ENCODE peak calls at places on chromosomes 11 and 22, in five cellular contexts. L is HepG2, Y is K562, T is HCT116, X is GM12878. P is an unnamed sample.

GRCh38 chr22:35552186-35552842 is 11.7 kb downstream of the RASD2 start:
- DNase-seq in Y (peak; percentile 92), L (peak; percentile 23), X (no peak), T (peak; percentile 42), P (peak; percentile 87)

GRCh38 chr11:92897487-92897886 is 72.0 kb upstream of the MTNR1B start:
- DNase-seq in T (no peak), L (no peak), X (no peak), Y (no peak), P (no peak)

GRCh38 chr11:2234963-2235362 is 35.4 kb downstream of the ASCL2 start:
- DNase-seq in X (no peak), T (no peak), L (no peak), Y (peak; percentile 3), P (no peak)

GRCh38 chr11:77126861-77127673 is 979 bp upstream of the MYO7A start:
- DNase-seq in T (no peak), X (no peak), Y (peak; percentile 85), L (no peak), P (peak; percentile 89)

GRCh38 chr11:119764108-119764874 is 35.3 kb upstream of the NECTIN1 start:
- DNase-seq in X (no peak), Y (no peak), T (no peak), L (no peak), P (no peak)

GRCh38 chr11:111520565-111520964 is 6.0 kb downstream of the HOATZ start:
- DNase-seq in Y (no peak), X (no peak), T (no peak), L (no peak), P (no peak)

GRCh38 chr11:65611028-65611757 is 2.8 kb downstream of the MAP3K11 start:
- DNase-seq in L (no peak), T (no peak), Y (no peak), X (no peak), P (no peak)

GRCh38 chr22:19772673-19773469 is 12.3 kb downstream of the TBX1 start:
- DNase-seq in T (no peak), X (peak; percentile 61), L (no peak), Y (peak; percentile 69), P (no peak)

GRCh38 chr22:46549565-46549840 is 12.1 kb upstream of the CELSR1 start:
- DNase-seq in Y (no peak), T (no peak), X (no peak), L (no peak), P (no peak)

GRCh38 chr22:23147632-23148387 is 2.5 kb downstream of the RAB36 start:
- DNase-seq in Y (no peak), L (peak; percentile 21), T (no peak), X (no peak), P (no peak)

GRCh38 chr11:72521672-72522071 is 87.3 kb upstream of the CLPB start:
- DNase-seq in Y (no peak), X (no peak), T (no peak), L (no peak), P (no peak)

GRCh38 chr11:64124147-64124546 is 41.8 kb downstream of the MACROD1 start:
- DNase-seq in Y (no peak), X (no peak), T (no peak), L (no peak), P (peak; percentile 82)

GRCh38 chr11:123164732-123165450 is 30.2 kb downstream of the CLMP start:
- DNase-seq in T (no peak), Y (no peak), X (no peak), L (no peak), P (no peak)

GRCh38 chr11:7046474-7046873 is 26.2 kb downstream of the NLRP14 start:
- DNase-seq in X (no peak), L (no peak), T (no peak), Y (no peak), P (no peak)

GRCh38 chr11:120179071-120179672 is 31.7 kb upstream of the OAF start:
- DNase-seq in X (no peak), T (no peak), Y (no peak), L (no peak), P (no peak)

GRCh38 chr11:75524576-75525432 is 937 bp downstream of the GDPD5 start:
- DNase-seq in Y (peak; percentile 33), L (no peak), T (no peak), X (no peak), P (peak; percentile 66)

GRCh38 chr11:73308963-73309960 is 1.2 kb downstream of the ARHGEF17 start:
- DNase-seq in Y (peak; percentile 35), L (peak; percentile 92), X (no peak), T (peak; percentile 55), P (no peak)

GRCh38 chr11:77668760-77669159 is 31.2 kb upstream of the CLNS1A start:
- DNase-seq in X (no peak), L (no peak), Y (no peak), T (no peak), P (no peak)

GRCh38 chr11:64341851-64342791 is 2.1 kb downstream of the CCDC88B start:
- DNase-seq in X (no peak), T (peak; percentile 80), Y (peak; percentile 97), L (peak; percentile 63), P (peak; percentile 56)

GRCh38 chr11:87740513-87740912 is 434.7 kb downstream of the RAB38 start:
- DNase-seq in T (no peak), Y (no peak), X (no peak), L (no peak), P (no peak)

GRCh38 chr11:64591257-64592233 is 525 bp downstream of the SLC22A12 start:
- DNase-seq in L (no peak), X (no peak), Y (no peak), T (no peak), P (no peak)

GRCh38 chr11:923691-924405 is 1.8 kb upstream of the AP2A2 start:
- DNase-seq in T (no peak), Y (no peak), X (no peak), L (no peak), P (no peak)

GRCh38 chr11:90747057-90747456 is 524.2 kb upstream of the CHORDC1 start:
- DNase-seq in X (no peak), L (no peak), T (no peak), Y (no peak), P (no peak)

GRCh38 chr11:117076941-117077659 is 21.1 kb downstream of the SIK3 start:
- DNase-seq in T (no peak), Y (no peak), L (peak; percentile 96), X (peak; percentile 57), P (no peak)

GRCh38 chr11:71466358-71466757 is 13.4 kb downstream of the NADSYN1 start:
- DNase-seq in X (no peak), L (no peak), T (no peak), Y (no peak), P (no peak)

GRCh38 chr11:783581-784015 is 6.3 kb downstream of the CEND1 start:
- DNase-seq in X (no peak), T (peak; percentile 78), L (no peak), Y (peak; percentile 42), P (peak; percentile 91)

GRCh38 chr11:47216141-47216798 is 1.5 kb downstream of the DDB2 start:
- DNase-seq in L (peak; percentile 74), X (peak; percentile 30), Y (peak; percentile 38), T (peak; percentile 45), P (peak; percentile 72)

GRCh38 chr11:110467556-110467955 is 37.8 kb downstream of the FDX1 start:
- DNase-seq in Y (no peak), X (no peak), T (no peak), L (peak; percentile 7), P (no peak)

GRCh38 chr11:61951484-61952135 is 1.5 kb downstream of the BEST1 start:
- DNase-seq in Y (peak; percentile 5), T (no peak), X (no peak), L (no peak), P (no peak)

GRCh38 chr11:74138572-74138971 is 32.2 kb downstream of the C2CD3 start:
- DNase-seq in T (peak; percentile 89), L (peak; percentile 93), Y (peak; percentile 58), X (no peak), P (no peak)

GRCh38 chr22:32804036-32804435 is 2.5 kb downstream of the TIMP3 start:
- DNase-seq in L (no peak), T (no peak), Y (no peak), X (no peak), P (no peak)

GRCh38 chr11:31875861-31876625 is 64.9 kb upstream of the PAX6 start:
- DNase-seq in L (no peak), Y (no peak), T (no peak), X (no peak), P (no peak)
- TF ChIP-seq ZBTB33 in L (no peak), Y (no peak), T (no peak), X (no peak), P (no peak)

GRCh38 chr22:30307026-30307574 is 17.8 kb upstream of the CASTOR1 start:
- DNase-seq in L (no peak), Y (no peak), X (no peak), T (no peak), P (no peak)
- H3K4me2 ChIP-seq in L (no peak overlapping the region), Y (no peak overlapping the region), X (peak overlapping the region; percentile 99), T (peak overlapping the region; percentile 52), P (no peak overlapping the region)

GRCh38 chr11:86099727-86100320 is 30.9 kb upstream of the PICALM start:
- DNase-seq in T (no peak), L (peak; percentile 34), Y (no peak), X (no peak), P (peak; percentile 40)

GRCh38 chr11:86101941-86102407 is 33.1 kb upstream of the PICALM start:
- DNase-seq in L (no peak), Y (no peak), T (no peak), X (no peak), P (no peak)

GRCh38 chr11:86101493-86101892 is 32.6 kb upstream of the PICALM start:
- DNase-seq in L (no peak), Y (no peak), X (no peak), T (no peak), P (no peak)

GRCh38 chr11:86106916-86107315 is 38.0 kb upstream of the PICALM start:
- DNase-seq in X (no peak), L (no peak), Y (no peak), T (no peak), P (no peak)

DNA sequence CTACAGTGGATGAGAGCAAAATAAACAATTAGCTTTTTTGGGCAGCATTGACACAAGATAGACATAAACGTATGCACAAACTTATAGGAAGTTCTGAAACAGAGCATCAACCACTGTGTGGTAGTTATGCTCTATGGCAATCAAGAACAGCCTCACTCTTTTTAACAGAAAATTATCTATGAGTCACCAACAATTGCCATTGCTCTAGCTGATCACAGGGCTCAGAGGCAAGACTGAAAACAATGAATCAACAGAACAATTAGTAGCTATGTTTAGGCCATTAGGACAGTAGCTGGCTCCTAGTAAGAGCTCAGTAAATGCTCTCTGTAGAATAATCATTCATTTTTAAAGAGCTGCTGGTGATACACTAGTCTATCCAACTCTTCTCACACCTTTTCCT is 34.9 kb upstream of the PICALM start:
- DNase-seq in L (no peak), X (no peak), Y (no peak), T (no peak), P (no peak)
- TF ChIP-seq ZBTB33 in L (no peak), X (no peak), Y (no peak), T (no peak), P (no peak)

DNA sequence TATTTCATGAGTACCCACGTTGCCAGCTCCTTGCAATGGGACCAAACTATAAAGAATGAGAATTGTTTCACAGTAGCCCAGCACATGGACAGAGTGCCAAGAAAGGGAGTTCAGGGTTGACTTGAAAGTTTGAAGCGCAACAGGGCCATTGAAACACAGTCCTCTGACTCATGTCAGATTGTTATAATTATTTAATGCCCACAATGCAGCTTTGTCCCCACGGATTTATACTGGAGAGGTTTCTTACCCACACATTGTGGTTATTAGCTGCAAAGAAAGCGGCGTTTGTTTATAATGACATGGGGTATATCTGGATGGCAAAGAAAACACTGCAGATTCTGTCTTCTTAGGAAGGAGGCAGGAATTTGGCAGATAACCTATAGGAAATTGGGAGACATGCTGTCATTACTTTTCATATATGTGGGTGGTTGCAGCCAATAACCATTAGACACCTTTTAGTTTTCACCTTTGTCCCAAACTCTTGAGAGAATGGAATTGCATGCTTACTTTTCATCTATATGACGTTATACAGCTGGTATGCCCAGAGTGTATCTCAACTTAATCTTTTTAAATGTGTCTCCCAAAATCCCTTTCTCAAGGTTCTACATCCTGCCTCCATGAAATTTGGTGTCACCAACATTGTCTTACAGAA is 143.6 kb downstream of the TEAD1 start:
- DNase-seq in X (no peak), T (no peak), Y (no peak), L (no peak), P (no peak)
- H3K4me2 ChIP-seq in X (no peak overlapping the region), T (no peak overlapping the region), Y (no peak overlapping the region), L (no peak overlapping the region), P (peak overlapping the region; percentile 34)